ENCODE peak calls at places on chromosomes 2 and 18, in ten cellular contexts. O is fibroblast of gingiva; E is RPMI7951; Q is activated CD4-positive, alpha-beta T cell treated with anti-CD3 and anti-CD28 coated beads for 48 hours; W is stimulated activated CD8-positive, alpha-beta memory T cell treated with anti-CD3 and anti-CD28 coated beads, Interleukin-7, amount 100 ng/mL, for 1 hour; R is stimulated activated CD4-positive, alpha-beta T cell treated with anti-CD3 and anti-CD28 coated beads, Interleukin-4, amount 100 ng/mL, for 48 hours; H is AG09319; A is tibial artery; V is activated T-helper 1 cell treated with Interleukin-2 at 50 U/mL for 16 hours; F is AML-193. Z is an unnamed sample.

GRCh38 chr2:176189666-176190641 is 1.5 kb downstream of the HOXD1 start:
- DNase-seq in W (no peak), H (no peak), F (no peak), A (no peak), Q (no peak), O (no peak), R (no peak), E (no peak), V (no peak), Z (no peak)

GRCh38 chr2:132416080-132416911 is at the start of gene GPR39:
- DNase-seq in Q (no peak), A (peak; percentile 33), R (no peak), W (no peak), E (peak; percentile 100), F (no peak), O (peak; percentile 94), V (no peak), H (peak; percentile 86), Z (no peak)

GRCh38 chr2:190578158-190579057 is 43.9 kb upstream of the NEMP2 start:
- DNase-seq in F (no peak), R (no peak), V (no peak), A (no peak), Q (no peak), H (peak; percentile 30), W (no peak), E (peak; percentile 56), O (peak; percentile 10), Z (no peak)

GRCh38 chr18:2223859-2224258 is 347.4 kb downstream of the METTL4 start:
- DNase-seq in F (peak; percentile 56), R (no peak), Q (peak; percentile 4), O (peak; percentile 14), A (no peak), V (no peak), H (no peak), W (no peak), E (peak; percentile 59), Z (no peak)

GRCh38 chr2:46977899-46978298 is 62.3 kb upstream of the MCFD2 start:
- DNase-seq in A (no peak), Q (no peak), F (no peak), E (no peak), V (no peak), R (no peak), H (no peak), W (no peak), O (no peak), Z (no peak)

GRCh38 chr2:169928463-169928864 is 101.2 kb downstream of the UBR3 start:
- DNase-seq in R (no peak), H (peak; percentile 22), V (no peak), W (no peak), Q (no peak), A (no peak), E (peak; percentile 41), F (peak; percentile 61), O (peak; percentile 44), Z (no peak)

GRCh38 chr2:74391209-74391579 is 11.1 kb upstream of the DCTN1 start:
- DNase-seq in V (no peak), O (no peak), H (no peak), E (peak; percentile 61), Q (no peak), R (no peak), W (no peak), A (no peak), F (peak; percentile 22), Z (no peak)

GRCh38 chr2:236964291-236964690 is 121.4 kb upstream of the COPS8 start:
- DNase-seq in A (peak; percentile 64), F (no peak), O (peak; percentile 53), R (no peak), V (no peak), W (no peak), H (peak; percentile 34), E (no peak), Q (no peak), Z (no peak)

GRCh38 chr2:158779621-158780020 is 15.5 kb upstream of the DAPL1 start:
- DNase-seq in R (no peak), Q (no peak), A (no peak), O (peak; percentile 19), W (no peak), F (no peak), H (no peak), E (no peak), V (no peak), Z (no peak)

GRCh38 chr2:26649992-26650712 is 9.0 kb upstream of the CIB4 start:
- DNase-seq in R (no peak), E (peak; percentile 30), H (no peak), F (no peak), A (no peak), Q (no peak), V (no peak), O (no peak), W (no peak), Z (no peak)

GRCh38 chr2:188677182-188677581 is 297.0 kb upstream of the COL3A1 start:
- DNase-seq in V (no peak), F (no peak), O (no peak), A (no peak), R (no peak), W (no peak), H (no peak), Q (no peak), E (no peak), Z (no peak)

GRCh38 chr2:168649105-168649504 is 153.3 kb upstream of the NOSTRIN start:
- DNase-seq in V (no peak), Q (no peak), F (peak; percentile 61), O (no peak), E (no peak), R (no peak), H (no peak), W (no peak), A (no peak), Z (no peak)

GRCh38 chr2:143575340-143575739 is 446.1 kb downstream of the ARHGAP15 start:
- DNase-seq in E (peak; percentile 11), W (no peak), O (no peak), Q (no peak), R (no peak), H (no peak), A (no peak), F (no peak), V (no peak), Z (no peak)

GRCh38 chr2:20781656-20782265 is 41.1 kb downstream of the LDAH start:
- DNase-seq in A (no peak), F (peak; percentile 38), H (no peak), W (no peak), Q (peak; percentile 24), V (no peak), R (no peak), E (peak; percentile 27), O (peak; percentile 23), Z (no peak)

GRCh38 chr2:61689526-61689925 is 151.4 kb upstream of the XPO1 start:
- DNase-seq in O (peak; percentile 7), E (peak; percentile 21), W (no peak), R (no peak), V (no peak), Q (no peak), F (no peak), A (no peak), H (no peak), Z (no peak)

GRCh38 chr2:72143441-72144356 is 4.0 kb downstream of the CYP26B1 start:
- DNase-seq in R (no peak), W (no peak), V (no peak), Q (peak; percentile 28), A (no peak), H (no peak), E (no peak), O (no peak), F (no peak), Z (no peak)

GRCh38 chr2:168550670-168551069 is 94.6 kb downstream of the CERS6 start:
- DNase-seq in E (no peak), R (no peak), O (peak; percentile 27), H (no peak), Q (no peak), V (no peak), A (peak; percentile 48), F (no peak), W (no peak), Z (peak; percentile 25)

GRCh38 chr2:15158117-15158516 is 403.0 kb downstream of the NBAS start:
- DNase-seq in R (no peak), Q (no peak), A (no peak), V (no peak), H (no peak), W (no peak), F (no peak), O (no peak), E (no peak), Z (no peak)

GRCh38 chr2:19711470-19712372 is 190.1 kb downstream of the TTC32 start:
- DNase-seq in E (peak; percentile 99), H (peak; percentile 85), Q (no peak), F (no peak), O (peak; percentile 95), A (no peak), V (no peak), R (no peak), W (no peak), Z (peak; percentile 20)

GRCh38 chr2:101003278-101003775 is 1.2 kb downstream of the RPL31 start:
- DNase-seq in E (no peak), F (no peak), A (no peak), O (no peak), Q (no peak), V (no peak), R (no peak), H (no peak), W (no peak), Z (no peak)

GRCh38 chr2:72983500-72984039 is 66.3 kb downstream of the EMX1 start:
- DNase-seq in V (no peak), W (no peak), A (no peak), H (no peak), O (no peak), F (no peak), R (no peak), E (no peak), Q (no peak), Z (no peak)

GRCh38 chr2:140117371-140117770 is 1337.2 kb upstream of the NXPH2 start:
- DNase-seq in O (no peak), W (no peak), R (no peak), E (no peak), A (no peak), Q (no peak), V (no peak), F (no peak), H (no peak), Z (no peak)

GRCh38 chr2:230128943-230129342 is 60.2 kb upstream of the SLC16A14 start:
- DNase-seq in R (no peak), W (no peak), Q (no peak), H (peak; percentile 23), F (no peak), E (peak; percentile 84), O (peak; percentile 65), V (no peak), A (no peak), Z (no peak)

GRCh38 chr2:31235504-31235902 is 1.6 kb downstream of the EHD3 start:
- DNase-seq in R (no peak), A (no peak), H (peak; percentile 77), E (peak; percentile 92), O (peak; percentile 82), Q (no peak), V (no peak), W (no peak), F (no peak), Z (no peak)

GRCh38 chr18:50665519-50665918 is 105.6 kb downstream of the MAPK4 start:
- DNase-seq in V (no peak), F (no peak), H (no peak), Q (no peak), W (no peak), E (no peak), R (no peak), A (no peak), O (no peak), Z (no peak)

GRCh38 chr18:3304832-3305231 is 42.9 kb downstream of the MYL12B start:
- DNase-seq in R (no peak), O (no peak), V (no peak), H (no peak), Q (no peak), A (no peak), W (no peak), E (no peak), F (no peak), Z (no peak)

GRCh38 chr2:236180501-236180816 is 12.3 kb upstream of the GBX2 start:
- DNase-seq in W (no peak), O (no peak), A (no peak), R (no peak), F (no peak), E (no peak), V (no peak), H (no peak), Q (no peak), Z (no peak)

GRCh38 chr2:188404341-188405004 is 112.8 kb downstream of the GULP1 start:
- DNase-seq in R (no peak), A (no peak), H (no peak), W (no peak), V (no peak), F (no peak), O (no peak), Q (no peak), E (peak; percentile 53), Z (no peak)